ENCODE peak calls at places on chromosomes 5 and 9, in four cellular contexts. J, Y, U and N are unnamed samples.

GRCh38 chr5:168096525-168096924 is 194.9 kb upstream of the WWC1 start:
- DNase-seq in J (no peak), Y (no peak), U (no peak), N (no peak)

GRCh38 chr5:56264417-56265025 is 31.4 kb upstream of the ANKRD55 start:
- DNase-seq in J (peak), Y (no peak), U (no peak), N (no peak)

GRCh38 chr5:61322738-61323429 is 9.2 kb upstream of the ZSWIM6 start:
- DNase-seq in J (no peak), Y (no peak), U (peak), N (peak)

GRCh38 chr5:133407277-133407632 is 205.1 kb downstream of the FSTL4 start:
- DNase-seq in J (no peak), Y (no peak), U (no peak), N (no peak)

GRCh38 chr9:138037140-138037539 is 159.6 kb downstream of the CACNA1B start:
- DNase-seq in J (no peak), Y (peak), U (peak), N (peak)

GRCh38 chr5:133967124-133967523 is 1.3 kb downstream of the C5orf15 start:
- DNase-seq in J (peak), Y (no peak), U (no peak), N (no peak)

GRCh38 chr5:84303315-84303714 is 81.4 kb downstream of the EDIL3 start:
- DNase-seq in J (no peak), Y (no peak), U (no peak), N (no peak)

GRCh38 chr9:70479880-70480291 is 65.4 kb upstream of the KLF9 start:
- DNase-seq in J (peak), Y (peak), U (peak), N (peak)

GRCh38 chr9:28332648-28333047 is 759.4 kb upstream of the C9orf72 start:
- DNase-seq in J (no peak), Y (no peak), U (no peak), N (no peak)

GRCh38 chr9:133715295-133715865 is 22.8 kb downstream of the SARDH start:
- DNase-seq in J (no peak), Y (peak), U (peak), N (no peak)

GRCh38 chr9:3875371-3876132 is 349.8 kb upstream of the RFX3 start:
- DNase-seq in J (no peak), Y (no peak), U (no peak), N (no peak)

GRCh38 chr5:53991942-53992341 is 318.4 kb downstream of the ARL15 start:
- DNase-seq in J (no peak), Y (no peak), U (no peak), N (no peak)

GRCh38 chr9:93905473-93906133 is 49.6 kb downstream of the BARX1 start:
- DNase-seq in J (no peak), Y (peak), U (peak), N (no peak)

GRCh38 chr5:107621089-107621488 is 49.6 kb downstream of the EFNA5 start:
- DNase-seq in J (peak), Y (no peak), U (no peak), N (no peak)

GRCh38 chr9:81666123-81666522 is 23.2 kb downstream of the TLE1 start:
- DNase-seq in J (no peak), Y (no peak), U (no peak), N (no peak)

GRCh38 chr5:158958048-158958994 is 141.4 kb downstream of the EBF1 start:
- DNase-seq in J (peak), Y (no peak), U (no peak), N (peak)

GRCh38 chr5:123367739-123368138 is 55.5 kb downstream of the CEP120 start:
- DNase-seq in J (peak), Y (no peak), U (no peak), N (no peak)

GRCh38 chr9:129402931-129403742 is 217.8 kb downstream of the C9orf50 start:
- DNase-seq in J (no peak), Y (peak), U (peak), N (no peak)

GRCh38 chr9:130112244-130113151 is 58.8 kb downstream of the GPR107 start:
- DNase-seq in J (no peak), Y (no peak), U (no peak), N (peak)